ENCODE peak calls at places on chromosomes 7 and 10, in ten cellular contexts. E is HS-5; C is fibroblast of mammary gland; Q is nucleus accumbens; H is mucosa of descending colon; R is left ventricle myocardium superior; G is stimulated activated naive CD4-positive, alpha-beta T cell; I is astrocyte of the cerebellum; V is pulmonary artery endothelial cell; T is iPS-NIHi11. B is an unnamed sample.

GRCh38 chr7:79386688-79387422 is 66.6 kb downstream of the MAGI2 start:
- DNase-seq in C (no peak), G (no peak), I (no peak), Q (no peak), E (no peak), R (no peak), T (no peak), H (no peak), V (peak), B (no peak)

GRCh38 chr10:36538945-36539586 is 586.3 kb upstream of the ANKRD30A start:
- DNase-seq in H (no peak), V (peak), E (no peak), I (no peak), Q (no peak), G (no peak), R (no peak), C (peak), T (no peak), B (no peak)

GRCh38 chr10:78933828-78934227 is 134.9 kb upstream of the ZMIZ1 start:
- DNase-seq in I (no peak), C (no peak), R (no peak), E (no peak), Q (no peak), H (no peak), T (no peak), G (peak), V (no peak), B (no peak)

GRCh38 chr7:2116903-2117680 is 115.7 kb downstream of the MAD1L1 start:
- DNase-seq in I (no peak), Q (no peak), C (no peak), T (no peak), R (peak), H (no peak), G (no peak), V (no peak), E (no peak), B (peak)

GRCh38 chr10:3764626-3765375 is 20.2 kb downstream of the KLF6 start:
- DNase-seq in I (no peak), R (no peak), E (no peak), Q (no peak), C (no peak), G (no peak), T (no peak), H (no peak), V (no peak), B (no peak)

GRCh38 chr7:138679793-138680192 is 21.4 kb downstream of the SVOPL start:
- DNase-seq in Q (no peak), H (no peak), R (no peak), E (no peak), V (no peak), C (no peak), I (no peak), G (no peak), T (no peak), B (no peak)

GRCh38 chr10:104321226-104321625 is 17.0 kb downstream of the ITPRIP start:
- DNase-seq in R (peak), Q (no peak), V (no peak), T (no peak), G (no peak), C (no peak), I (no peak), H (no peak), E (no peak), B (no peak)

GRCh38 chr10:12780634-12781601 is 220.6 kb downstream of the CCDC3 start:
- DNase-seq in H (no peak), E (no peak), T (no peak), C (peak), R (peak), G (no peak), Q (no peak), I (peak), V (no peak), B (peak)

GRCh38 chr7:1919539-1920265 is 249.6 kb downstream of the ELFN1 start:
- DNase-seq in V (no peak), G (peak), I (no peak), Q (no peak), T (no peak), C (peak), R (peak), H (peak), E (no peak), B (peak)

GRCh38 chr7:100130608-100131453 is 4.1 kb downstream of the MBLAC1 start:
- DNase-seq in T (peak), Q (peak), C (peak), G (peak), I (no peak), V (no peak), E (no peak), H (peak), R (peak), B (peak)

GRCh38 chr7:517848-518629 is 1.6 kb downstream of the PDGFA start:
- DNase-seq in I (no peak), E (no peak), R (peak), C (peak), T (no peak), V (no peak), Q (no peak), G (no peak), H (peak), B (peak)

GRCh38 chr10:112797908-112798307 is 152.1 kb upstream of the TCF7L2 start:
- DNase-seq in T (no peak), E (no peak), G (no peak), C (no peak), I (no peak), R (no peak), Q (no peak), H (no peak), V (no peak), B (no peak)

GRCh38 chr10:72123616-72124015 is 35.3 kb upstream of the SPOCK2 start:
- DNase-seq in V (no peak), E (no peak), T (no peak), I (no peak), G (no peak), R (no peak), C (no peak), Q (no peak), H (no peak), B (no peak)

GRCh38 chr7:28470344-28470743 is 58.0 kb downstream of the CREB5 start:
- DNase-seq in C (no peak), R (no peak), T (no peak), Q (no peak), V (no peak), I (no peak), H (no peak), G (no peak), E (no peak), B (no peak)

GRCh38 chr7:88664630-88665233 is 94.8 kb upstream of the ZNF804B start:
- DNase-seq in T (peak), H (no peak), V (peak), Q (no peak), R (no peak), G (no peak), C (peak), E (peak), I (peak), B (no peak)

GRCh38 chr10:33277135-33277536 is 57.3 kb downstream of the NRP1 start:
- DNase-seq in Q (no peak), E (no peak), T (no peak), R (peak), C (peak), G (no peak), H (no peak), V (peak), I (no peak), B (no peak)

GRCh38 chr10:31321396-31321941 is 2.5 kb downstream of the ZEB1 start:
- DNase-seq in E (no peak), I (no peak), Q (no peak), T (no peak), G (peak), V (no peak), R (no peak), C (peak), H (peak), B (no peak)

GRCh38 chr10:130986828-130987227 is 324.7 kb downstream of the TCERG1L start:
- DNase-seq in V (no peak), T (no peak), G (no peak), R (no peak), H (no peak), Q (no peak), I (no peak), C (no peak), E (no peak), B (no peak)

GRCh38 chr10:77989081-77989724 is 40.1 kb downstream of the POLR3A start:
- DNase-seq in V (no peak), R (peak), G (no peak), H (no peak), C (peak), E (no peak), T (no peak), Q (no peak), I (no peak), B (peak)

GRCh38 chr7:44046321-44047061 is 2.0 kb downstream of the DBNL start:
- DNase-seq in Q (no peak), C (no peak), T (no peak), R (no peak), G (no peak), I (no peak), E (no peak), H (no peak), V (no peak), B (no peak)

GRCh38 chr7:41969713-41970112 is 266.8 kb upstream of the INHBA start:
- DNase-seq in C (peak), H (no peak), T (no peak), I (no peak), E (no peak), V (no peak), R (no peak), Q (no peak), G (no peak), B (no peak)

GRCh38 chr7:137576481-137576880 is 232.9 kb upstream of the PTN start:
- DNase-seq in I (no peak), V (no peak), T (no peak), C (no peak), H (no peak), R (no peak), G (no peak), E (no peak), Q (no peak), B (no peak)

GRCh38 chr7:114051871-114052324 is 133.1 kb upstream of the PPP1R3A start:
- DNase-seq in R (no peak), H (no peak), T (no peak), Q (no peak), C (no peak), G (no peak), E (no peak), I (no peak), V (no peak), B (no peak)

GRCh38 chr10:80281292-80281691 is 8.2 kb downstream of the MAT1A start:
- DNase-seq in Q (no peak), I (no peak), H (no peak), T (no peak), V (no peak), E (no peak), C (no peak), G (no peak), R (no peak), B (no peak)

GRCh38 chr7:81053623-81054022 is 134.8 kb upstream of the SEMA3C start:
- DNase-seq in Q (no peak), T (no peak), G (no peak), I (no peak), E (no peak), H (no peak), C (no peak), V (no peak), R (no peak), B (no peak)

GRCh38 chr7:102117743-102118142 is 168.9 kb upstream of the SH2B2 start:
- DNase-seq in C (peak), R (no peak), V (no peak), H (no peak), Q (no peak), T (no peak), I (peak), E (peak), G (no peak), B (no peak)